ENCODE peak calls at places on chromosomes 4 and X, in six cellular contexts. U is T-helper 2 cell; T is NAMALWA; Y is MCF 10A; S is activated CD8-positive, alpha-beta T cell treated with anti-CD3 and anti-CD28 coated beads, Interleukin-2, amount 10 ng/mL, durations not matched to agents 7 days and 5 days; K is T-helper 1 cell. C is an unnamed sample.

GRCh38 chr4:100907465-100908454 is 389.9 kb upstream of the EMCN start:
- DNase-seq in S (no peak), Y (peak; percentile 31), T (peak; percentile 19), K (no peak), U (no peak), C (no peak)

GRCh38 chr4:3599951-3600350 is 67.7 kb upstream of the LRPAP1 start:
- DNase-seq in S (no peak), T (no peak), K (no peak), U (no peak), Y (no peak), C (no peak)

GRCh38 chr4:87353592-87353991 is 30.9 kb upstream of the HSD17B13 start:
- DNase-seq in S (peak; percentile 54), U (no peak), Y (peak; percentile 71), T (peak; percentile 62), K (peak; percentile 13), C (no peak)

GRCh38 chr4:186708554-186708953 is 15.1 kb downstream of the FAT1 start:
- DNase-seq in K (no peak), S (no peak), T (no peak), U (no peak), Y (no peak), C (no peak)

GRCh38 chr4:102511830-102512605 is 10.9 kb downstream of the NFKB1 start:
- DNase-seq in U (no peak), K (no peak), T (no peak), S (no peak), Y (no peak), C (no peak)

GRCh38 chr4:5812506-5813229 is 80.2 kb downstream of the CRMP1 start:
- DNase-seq in S (peak; percentile 50), K (no peak), Y (peak; percentile 83), T (peak; percentile 79), U (no peak), C (no peak)

GRCh38 chr4:184850431-184851199 is 24.8 kb upstream of the ACSL1 start:
- DNase-seq in K (no peak), U (no peak), T (no peak), Y (peak; percentile 70), S (no peak), C (no peak)

GRCh38 chrX:45070116-45071007 is 130.3 kb downstream of the DIPK2B start:
- DNase-seq in T (peak; percentile 69), S (peak; percentile 38), Y (peak; percentile 68), K (peak; percentile 3), U (no peak), C (no peak)

GRCh38 chrX:53071604-53072417 is 10.4 kb upstream of the TSPYL2 start:
- DNase-seq in S (peak; percentile 74), K (peak; percentile 67), U (peak; percentile 64), T (peak; percentile 90), Y (peak; percentile 86), C (peak; percentile 82)

GRCh38 chr4:82201805-82202636 is 171.8 kb downstream of the HNRNPD start:
- DNase-seq in T (peak; percentile 81), U (peak; percentile 6), Y (peak; percentile 69), S (peak; percentile 69), K (peak; percentile 41), C (no peak)

GRCh38 chr4:185304944-185305690 is 90.6 kb downstream of the LRP2BP start:
- DNase-seq in T (peak; percentile 84), U (no peak), Y (peak; percentile 13), K (peak; percentile 1), S (peak; percentile 43), C (peak; percentile 38)

GRCh38 chr4:149887091-149887490 is 71.4 kb upstream of the IQCM start:
- DNase-seq in K (no peak), Y (no peak), U (no peak), T (no peak), S (no peak), C (no peak)

GRCh38 chrX:129678176-129678880 is 23.6 kb upstream of the APLN start:
- DNase-seq in S (peak; percentile 40), T (no peak), U (peak; percentile 57), K (peak; percentile 16), Y (peak; percentile 35), C (peak; percentile 59)

GRCh38 chr4:155568641-155569040 is 98.0 kb upstream of the GUCY1A1 start:
- DNase-seq in Y (no peak), T (no peak), U (no peak), S (no peak), K (no peak), C (no peak)

GRCh38 chr4:2930821-2931764 is 32.1 kb downstream of the NOP14 start:
- DNase-seq in Y (no peak), K (no peak), S (no peak), T (no peak), U (no peak), C (peak; percentile 43)

GRCh38 chr4:169121920-169122319 is 111.9 kb upstream of the CBR4 start:
- DNase-seq in U (no peak), S (no peak), T (no peak), K (no peak), Y (no peak), C (no peak)

GRCh38 chr4:84050014-84050413 is 449.1 kb downstream of the NKX6-1 start:
- DNase-seq in U (no peak), T (no peak), K (no peak), Y (peak; percentile 13), S (no peak), C (no peak)

GRCh38 chr4:184117662-184118199 is 99.9 kb downstream of the ENPP6 start:
- DNase-seq in U (no peak), Y (no peak), S (no peak), T (no peak), K (no peak), C (no peak)

GRCh38 chr4:56626963-56627362 is 54.1 kb downstream of the HOPX start:
- DNase-seq in T (no peak), Y (no peak), S (no peak), K (no peak), U (no peak), C (no peak)

GRCh38 chr4:21410372-21410771 is 538.2 kb downstream of the KCNIP4 start:
- DNase-seq in S (no peak), T (no peak), U (no peak), Y (no peak), K (no peak), C (no peak)

GRCh38 chr4:122899682-122900081 is 22.7 kb downstream of the NUDT6 start:
- DNase-seq in S (no peak), T (no peak), K (no peak), Y (no peak), U (no peak), C (no peak)

GRCh38 chrX:38206036-38206435 is 14.6 kb downstream of the SRPX start:
- DNase-seq in K (no peak), U (no peak), T (no peak), Y (no peak), S (no peak), C (no peak)

GRCh38 chr4:155597933-155598451 is 68.7 kb upstream of the GUCY1A1 start:
- DNase-seq in T (no peak), S (no peak), U (no peak), K (no peak), Y (no peak), C (no peak)

GRCh38 chr4:177574446-177574845 is 132.2 kb upstream of the AGA start:
- DNase-seq in U (no peak), T (no peak), S (no peak), K (no peak), Y (peak; percentile 76), C (no peak)

GRCh38 chr4:149709640-149710039 is 106.0 kb downstream of the IQCM start:
- DNase-seq in K (no peak), T (no peak), S (no peak), U (no peak), Y (no peak), C (no peak)

C was measured in NCI-H2107.